ENCODE peak calls at places on chromosomes 12 and 14, in nine cellular contexts. One of them, this sample, is unnamed.

GRCh38 chr12:110689601-110690430 is 901 bp upstream of the HVCN1 start:
- DNase-seq in body of pancreas: peak
- DNase-seq in stomach: peak
- DNase-seq in H1: no peak
- DNase-seq in heart left ventricle: peak
- DNase-seq in IMR-90: no peak
- DNase-seq in ovary: peak
- DNase-seq in uterus: peak
- DNase-seq in tibial nerve: peak
- DNase-seq in this sample: no peak

GRCh38 chr14:91381801-91382670 is 35.6 kb downstream of the CCDC88C start:
- DNase-seq in body of pancreas: no peak
- DNase-seq in stomach: no peak
- DNase-seq in H1: no peak
- DNase-seq in heart left ventricle: peak
- DNase-seq in IMR-90: no peak
- DNase-seq in ovary: no peak
- DNase-seq in uterus: no peak
- DNase-seq in tibial nerve: no peak
- DNase-seq in this sample: no peak

GRCh38 chr12:112107728-112108447 is 695 bp downstream of the NAA25 start:
- DNase-seq in body of pancreas: peak
- DNase-seq in stomach: no peak
- DNase-seq in H1: no peak
- DNase-seq in heart left ventricle: peak
- DNase-seq in IMR-90: no peak
- DNase-seq in ovary: peak
- DNase-seq in uterus: peak
- DNase-seq in tibial nerve: no peak
- DNase-seq in this sample: no peak

GRCh38 chr14:74126315-74126714 is 41.6 kb downstream of the LIN52 start:
- DNase-seq in body of pancreas: no peak
- DNase-seq in stomach: no peak
- DNase-seq in H1: no peak
- DNase-seq in heart left ventricle: no peak
- DNase-seq in IMR-90: no peak
- DNase-seq in ovary: no peak
- DNase-seq in uterus: no peak
- DNase-seq in tibial nerve: no peak
- DNase-seq in this sample: no peak

GRCh38 chr14:75041613-75042012 is 9.7 kb downstream of the MLH3 start:
- DNase-seq in body of pancreas: peak
- DNase-seq in stomach: no peak
- DNase-seq in H1: no peak
- DNase-seq in heart left ventricle: no peak
- DNase-seq in IMR-90: no peak
- DNase-seq in ovary: no peak
- DNase-seq in uterus: no peak
- DNase-seq in tibial nerve: no peak
- DNase-seq in this sample: no peak

GRCh38 chr14:100285021-100285912 is 21.0 kb downstream of the SLC25A29 start:
- DNase-seq in body of pancreas: peak
- DNase-seq in stomach: peak
- DNase-seq in H1: no peak
- DNase-seq in heart left ventricle: peak
- DNase-seq in IMR-90: peak
- DNase-seq in ovary: peak
- DNase-seq in uterus: peak
- DNase-seq in tibial nerve: peak
- DNase-seq in this sample: no peak

GRCh38 chr14:26597136-26598080 is at the start of gene NOVA1:
- DNase-seq in body of pancreas: peak
- DNase-seq in stomach: no peak
- DNase-seq in H1: peak
- DNase-seq in heart left ventricle: peak
- DNase-seq in IMR-90: no peak
- DNase-seq in ovary: peak
- DNase-seq in uterus: peak
- DNase-seq in tibial nerve: peak
- DNase-seq in this sample: peak

GRCh38 chr14:28681681-28682080 is 84.9 kb upstream of the FOXG1 start:
- DNase-seq in body of pancreas: no peak
- DNase-seq in stomach: no peak
- DNase-seq in H1: peak
- DNase-seq in heart left ventricle: no peak
- DNase-seq in IMR-90: no peak
- DNase-seq in ovary: no peak
- DNase-seq in uterus: no peak
- DNase-seq in tibial nerve: no peak
- DNase-seq in this sample: no peak

GRCh38 chr12:64193931-64194330 is 28.2 kb downstream of the KICS2 start:
- DNase-seq in body of pancreas: no peak
- DNase-seq in stomach: no peak
- DNase-seq in H1: no peak
- DNase-seq in heart left ventricle: no peak
- DNase-seq in IMR-90: no peak
- DNase-seq in ovary: no peak
- DNase-seq in uterus: no peak
- DNase-seq in tibial nerve: no peak
- DNase-seq in this sample: no peak

GRCh38 chr12:44509471-44509870 is 366.6 kb downstream of the NELL2 start:
- DNase-seq in body of pancreas: no peak
- DNase-seq in stomach: no peak
- DNase-seq in H1: no peak
- DNase-seq in heart left ventricle: no peak
- DNase-seq in IMR-90: no peak
- DNase-seq in ovary: no peak
- DNase-seq in uterus: no peak
- DNase-seq in tibial nerve: no peak
- DNase-seq in this sample: no peak

GRCh38 chr14:105855246-105855892 is 329.0 kb downstream of the TMEM121 start:
- DNase-seq in body of pancreas: no peak
- DNase-seq in stomach: no peak
- DNase-seq in H1: no peak
- DNase-seq in heart left ventricle: no peak
- DNase-seq in IMR-90: no peak
- DNase-seq in ovary: peak
- DNase-seq in uterus: peak
- DNase-seq in tibial nerve: no peak
- DNase-seq in this sample: no peak

GRCh38 chr12:58034712-58035111 is 93.3 kb downstream of the ATP23 start:
- DNase-seq in body of pancreas: no peak
- DNase-seq in stomach: no peak
- DNase-seq in H1: no peak
- DNase-seq in heart left ventricle: no peak
- DNase-seq in IMR-90: no peak
- DNase-seq in ovary: no peak
- DNase-seq in uterus: no peak
- DNase-seq in tibial nerve: no peak
- DNase-seq in this sample: no peak

GRCh38 chr12:75115748-75116147 is 93.9 kb downstream of the KCNC2 start:
- DNase-seq in body of pancreas: no peak
- DNase-seq in stomach: no peak
- DNase-seq in H1: no peak
- DNase-seq in heart left ventricle: no peak
- DNase-seq in IMR-90: no peak
- DNase-seq in ovary: no peak
- DNase-seq in uterus: no peak
- DNase-seq in tibial nerve: no peak
- DNase-seq in this sample: no peak

GRCh38 chr14:94213021-94213420 is 38.9 kb downstream of the PPP4R4 start:
- DNase-seq in body of pancreas: no peak
- DNase-seq in stomach: no peak
- DNase-seq in H1: no peak
- DNase-seq in heart left ventricle: no peak
- DNase-seq in IMR-90: peak
- DNase-seq in ovary: no peak
- DNase-seq in uterus: no peak
- DNase-seq in tibial nerve: no peak
- DNase-seq in this sample: no peak

GRCh38 chr12:130677957-130678558 is 38.0 kb downstream of the RIMBP2 start:
- DNase-seq in body of pancreas: no peak
- DNase-seq in stomach: no peak
- DNase-seq in H1: no peak
- DNase-seq in heart left ventricle: no peak
- DNase-seq in IMR-90: no peak
- DNase-seq in ovary: no peak
- DNase-seq in uterus: no peak
- DNase-seq in tibial nerve: no peak
- DNase-seq in this sample: no peak

GRCh38 chr14:72891666-72892102 is 2.2 kb downstream of the DPF3 start:
- DNase-seq in body of pancreas: no peak
- DNase-seq in stomach: no peak
- DNase-seq in H1: no peak
- DNase-seq in heart left ventricle: no peak
- DNase-seq in IMR-90: no peak
- DNase-seq in ovary: peak
- DNase-seq in uterus: no peak
- DNase-seq in tibial nerve: no peak
- DNase-seq in this sample: no peak

GRCh38 chr14:24074625-24075484 is 3.5 kb downstream of the CPNE6 start:
- DNase-seq in body of pancreas: peak
- DNase-seq in stomach: peak
- DNase-seq in H1: no peak
- DNase-seq in heart left ventricle: no peak
- DNase-seq in IMR-90: no peak
- DNase-seq in ovary: no peak
- DNase-seq in uterus: no peak
- DNase-seq in tibial nerve: no peak
- DNase-seq in this sample: no peak

GRCh38 chr12:48489012-48489411 is 6.7 kb downstream of the C12orf54 start:
- DNase-seq in body of pancreas: no peak
- DNase-seq in stomach: no peak
- DNase-seq in H1: no peak
- DNase-seq in heart left ventricle: no peak
- DNase-seq in IMR-90: peak
- DNase-seq in ovary: no peak
- DNase-seq in uterus: no peak
- DNase-seq in tibial nerve: no peak
- DNase-seq in this sample: no peak

GRCh38 chr12:30243426-30243825 is 452.2 kb downstream of the IPO8 start:
- DNase-seq in body of pancreas: no peak
- DNase-seq in stomach: no peak
- DNase-seq in H1: no peak
- DNase-seq in heart left ventricle: no peak
- DNase-seq in IMR-90: no peak
- DNase-seq in ovary: no peak
- DNase-seq in uterus: no peak
- DNase-seq in tibial nerve: no peak
- DNase-seq in this sample: no peak

GRCh38 chr12:108805136-108805535 is 52.2 kb downstream of the SSH1 start:
- DNase-seq in body of pancreas: no peak
- DNase-seq in stomach: no peak
- DNase-seq in H1: no peak
- DNase-seq in heart left ventricle: no peak
- DNase-seq in IMR-90: peak
- DNase-seq in ovary: no peak
- DNase-seq in uterus: no peak
- DNase-seq in tibial nerve: no peak
- DNase-seq in this sample: peak
- H3K27ac ChIP-seq in body of pancreas: no peak
- H3K27ac ChIP-seq in stomach: no peak
- H3K27ac ChIP-seq in H1: no peak
- H3K27ac ChIP-seq in heart left ventricle: peak
- H3K27ac ChIP-seq in IMR-90: peak
- H3K27ac ChIP-seq in ovary: no peak
- H3K27ac ChIP-seq in uterus: peak
- H3K27ac ChIP-seq in tibial nerve: peak
- H3K27ac ChIP-seq in this sample: peak

DNA sequence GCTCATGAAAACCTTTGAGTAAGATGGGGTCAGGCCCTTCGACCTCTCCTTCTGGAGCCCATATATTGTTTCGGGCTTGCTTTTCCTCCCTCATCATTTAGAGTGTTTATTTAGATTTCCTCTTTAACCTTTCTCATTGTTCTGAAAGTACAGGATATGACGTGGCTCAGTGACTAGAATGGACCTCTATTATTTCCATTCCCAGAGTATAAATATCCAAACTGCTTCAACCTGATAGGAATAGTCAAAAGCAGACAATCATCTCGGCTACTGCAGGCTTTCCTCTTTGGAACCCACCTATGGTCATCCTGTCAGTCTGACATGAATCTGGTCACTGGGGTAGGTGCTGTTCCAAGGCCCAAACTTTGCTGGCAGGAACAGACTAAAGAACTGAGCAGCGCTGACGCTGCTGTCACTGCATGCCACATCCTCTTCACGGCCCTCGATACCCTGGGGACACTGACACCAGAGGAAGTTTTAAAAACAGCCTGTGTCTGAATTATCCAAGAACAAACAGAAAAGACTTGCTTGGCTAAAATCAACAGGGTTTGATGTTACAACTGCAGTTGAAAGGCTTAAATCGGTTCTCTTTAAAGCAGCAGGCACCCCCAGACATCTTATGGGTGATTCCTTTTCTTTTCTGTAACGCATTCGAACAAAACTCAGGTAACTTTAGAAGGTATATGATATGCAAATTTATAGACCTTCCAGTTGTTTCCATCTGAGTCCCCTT is 5.0 kb upstream of the DDX47 start:
- DNase-seq in body of pancreas: peak
- DNase-seq in stomach: peak
- DNase-seq in H1: no peak
- DNase-seq in heart left ventricle: peak
- DNase-seq in IMR-90: peak
- DNase-seq in ovary: no peak
- DNase-seq in uterus: peak
- DNase-seq in tibial nerve: peak
- DNase-seq in this sample: peak
- TF ChIP-seq POLR2A in body of pancreas: peak
- TF ChIP-seq POLR2A in stomach: no peak
- TF ChIP-seq POLR2A in H1: no peak
- TF ChIP-seq POLR2A in heart left ventricle: peak
- TF ChIP-seq POLR2A in IMR-90: no peak
- TF ChIP-seq POLR2A in ovary: no peak
- TF ChIP-seq POLR2A in uterus: peak
- TF ChIP-seq POLR2A in tibial nerve: no peak
- TF ChIP-seq POLR2A in this sample: no peak

DNA sequence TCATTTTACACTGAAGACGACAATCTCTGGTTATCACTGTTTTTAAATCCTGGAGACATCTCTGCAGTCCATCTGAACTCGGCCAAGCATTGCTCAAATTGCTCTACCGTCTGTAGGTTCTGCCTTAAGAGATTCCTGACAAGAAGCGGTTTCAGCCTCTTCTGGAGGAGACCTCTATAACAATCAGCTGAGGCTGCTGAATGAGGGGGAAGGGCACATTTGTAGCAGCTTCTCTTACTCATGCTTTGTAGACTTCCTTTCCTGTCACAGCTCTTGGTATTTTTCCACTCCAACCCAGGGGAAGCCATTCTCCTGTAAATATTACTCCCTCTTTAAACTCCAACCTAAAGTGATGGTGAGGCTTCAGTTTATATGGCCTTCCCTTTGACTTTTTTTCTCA is 3.0 kb downstream of the ARG2 start:
- DNase-seq in body of pancreas: peak
- DNase-seq in stomach: no peak
- DNase-seq in H1: no peak
- DNase-seq in heart left ventricle: no peak
- DNase-seq in IMR-90: peak
- DNase-seq in ovary: no peak
- DNase-seq in uterus: no peak
- DNase-seq in tibial nerve: peak
- DNase-seq in this sample: no peak
- H3K27ac ChIP-seq in body of pancreas: no peak
- H3K27ac ChIP-seq in stomach: no peak
- H3K27ac ChIP-seq in H1: no peak
- H3K27ac ChIP-seq in heart left ventricle: no peak
- H3K27ac ChIP-seq in IMR-90: no peak
- H3K27ac ChIP-seq in ovary: no peak
- H3K27ac ChIP-seq in uterus: peak
- H3K27ac ChIP-seq in tibial nerve: peak
- H3K27ac ChIP-seq in this sample: peak

GRCh38 chr12:126770188-126770587 is 1496.8 kb upstream of the TMEM132C start:
- DNase-seq in body of pancreas: no peak
- DNase-seq in stomach: no peak
- DNase-seq in H1: no peak
- DNase-seq in heart left ventricle: no peak
- DNase-seq in IMR-90: no peak
- DNase-seq in ovary: no peak
- DNase-seq in uterus: no peak
- DNase-seq in tibial nerve: no peak
- DNase-seq in this sample: no peak
- TF ChIP-seq POLR2A in body of pancreas: no peak
- TF ChIP-seq POLR2A in stomach: no peak
- TF ChIP-seq POLR2A in H1: no peak
- TF ChIP-seq POLR2A in heart left ventricle: no peak
- TF ChIP-seq POLR2A in IMR-90: no peak
- TF ChIP-seq POLR2A in ovary: no peak
- TF ChIP-seq POLR2A in uterus: no peak
- TF ChIP-seq POLR2A in tibial nerve: no peak
- TF ChIP-seq POLR2A in this sample: no peak